ENCODE peak calls at places on chromosomes 5 and 9, in ten cellular contexts. S, U, A, I, T, X, Q, R, J and B are unnamed samples.

GRCh38 chr5:177124486-177124991 is 9.0 kb upstream of the NSD1 start:
- DNase-seq in Q (no peak), A (no peak), I (no peak), S (no peak), T (no peak), X (no peak), J (no peak), U (no peak), R (no peak), B (peak)

GRCh38 chr9:125574136-125574877 is 132.7 kb downstream of the MAPKAP1 start:
- DNase-seq in X (no peak), Q (no peak), I (no peak), J (no peak), U (no peak), T (no peak), R (no peak), A (no peak), S (no peak), B (no peak)

GRCh38 chr5:126544087-126544740 is 50.8 kb downstream of the ALDH7A1 start:
- DNase-seq in X (peak), J (peak), U (peak), Q (no peak), I (no peak), S (peak), T (peak), A (no peak), R (peak), B (peak)

GRCh38 chr9:72577212-72577753 is 55.9 kb downstream of the TMC1 start:
- DNase-seq in I (no peak), U (peak), J (peak), R (peak), T (no peak), Q (peak), X (peak), S (no peak), A (peak), B (no peak)

GRCh38 chr9:80648336-80648735 is 1041.0 kb downstream of the TLE1 start:
- DNase-seq in X (no peak), R (no peak), J (no peak), Q (no peak), U (peak), S (no peak), A (peak), I (no peak), T (no peak), B (peak)

GRCh38 chr9:133980864-133981588 is 11.1 kb downstream of the VAV2 start:
- DNase-seq in I (no peak), U (no peak), S (no peak), A (no peak), Q (no peak), J (no peak), R (no peak), X (no peak), T (no peak), B (no peak)

GRCh38 chr5:9249231-9249630 is 296.6 kb downstream of the SEMA5A start:
- DNase-seq in X (no peak), I (no peak), R (no peak), T (no peak), Q (no peak), U (no peak), J (no peak), S (no peak), A (no peak), B (no peak)

GRCh38 chr5:105953616-105954015 is 1717.1 kb downstream of the EFNA5 start:
- DNase-seq in X (no peak), S (no peak), R (no peak), U (no peak), J (no peak), A (no peak), I (no peak), T (no peak), Q (no peak), B (no peak)

GRCh38 chr9:126582427-126582826 is 31.3 kb upstream of the LMX1B start:
- DNase-seq in A (no peak), S (no peak), J (no peak), I (no peak), U (no peak), T (no peak), Q (no peak), X (no peak), R (no peak), B (no peak)

GRCh38 chr5:98763001-98763630 is 10.3 kb upstream of the RGMB start:
- DNase-seq in R (no peak), T (peak), U (peak), Q (no peak), S (no peak), A (peak), I (no peak), J (peak), X (no peak), B (peak)

GRCh38 chr5:64213568-64213967 is 47.9 kb downstream of the RNF180 start:
- DNase-seq in S (no peak), X (no peak), J (no peak), T (no peak), R (no peak), A (no peak), U (no peak), Q (no peak), I (no peak), B (no peak)

GRCh38 chr5:131281133-131281867 is 17.4 kb downstream of the CDC42SE2 start:
- DNase-seq in I (no peak), S (peak), Q (no peak), X (peak), T (no peak), R (no peak), U (peak), J (peak), A (no peak), B (no peak)

GRCh38 chr5:131279209-131279608 is 15.4 kb downstream of the CDC42SE2 start:
- DNase-seq in U (no peak), J (no peak), R (no peak), S (no peak), T (no peak), Q (no peak), I (no peak), A (no peak), X (no peak), B (no peak)

GRCh38 chr5:131280417-131280816 is 16.6 kb downstream of the CDC42SE2 start:
- DNase-seq in Q (no peak), U (peak), X (no peak), J (peak), S (no peak), A (no peak), I (no peak), R (no peak), T (no peak), B (no peak)

GRCh38 chr5:131282235-131282634 is 18.4 kb downstream of the CDC42SE2 start:
- DNase-seq in T (no peak), X (no peak), A (no peak), I (no peak), J (no peak), U (no peak), R (no peak), S (no peak), Q (no peak), B (no peak)

DNA sequence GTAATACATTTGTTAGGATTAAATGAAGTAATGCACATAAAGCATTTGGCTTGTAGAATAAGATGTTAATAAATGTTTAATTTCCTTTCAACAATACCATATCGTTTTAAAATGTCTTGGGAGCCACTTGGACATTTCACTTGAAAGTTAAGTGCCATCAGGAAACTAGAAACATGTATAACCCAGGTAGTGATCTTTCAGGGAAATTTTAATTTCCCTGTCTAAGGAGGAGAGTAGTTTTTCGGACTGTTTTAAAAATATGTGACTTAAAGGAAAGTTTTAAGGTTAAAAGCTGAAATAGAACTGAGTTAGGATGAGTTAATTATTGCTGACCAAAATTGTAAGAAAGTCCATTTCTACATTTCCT is 18.0 kb downstream of the CDC42SE2 start:
- DNase-seq in R (no peak), Q (no peak), A (no peak), U (no peak), I (no peak), T (no peak), X (no peak), S (no peak), J (no peak), B (no peak)
- H3K4me2 ChIP-seq in R (peak), Q (peak), A (peak), U (no peak), I (no peak), T (no peak), X (peak), S (peak), J (no peak), B (no peak)

GRCh38 chr5:155303134-155303533 is 289.6 kb downstream of the KIF4B start:
- DNase-seq in U (no peak), T (no peak), S (no peak), A (no peak), Q (no peak), R (no peak), X (no peak), J (no peak), I (no peak), B (no peak)
- H3K4me2 ChIP-seq in U (no peak), T (no peak), S (no peak), A (no peak), Q (no peak), R (no peak), X (no peak), J (no peak), I (no peak), B (no peak)

DNA sequence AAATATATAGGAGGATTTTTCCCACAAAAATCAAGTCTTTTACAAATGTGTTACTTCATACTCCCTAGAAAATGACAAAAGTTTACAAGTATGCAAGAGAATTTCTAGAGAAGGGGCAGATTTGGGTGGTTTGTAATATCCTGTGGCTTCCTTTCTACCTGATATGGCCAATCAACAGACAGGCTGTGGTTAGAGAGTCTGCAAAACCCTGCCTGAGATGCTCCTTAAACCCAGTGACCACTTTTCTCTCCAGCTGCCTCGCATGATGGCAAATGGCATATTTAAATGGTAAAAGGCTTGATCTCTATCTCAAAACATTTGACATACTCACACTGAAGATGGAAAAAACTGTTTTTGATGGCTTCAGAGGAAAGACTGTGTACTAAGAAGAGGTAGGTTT is 550.1 kb upstream of the ZNF462 start:
- DNase-seq in Q (no peak), T (no peak), I (no peak), U (no peak), R (no peak), A (no peak), J (no peak), X (no peak), S (peak), B (no peak)
- H3K4me2 ChIP-seq in Q (no peak), T (no peak), I (no peak), U (no peak), R (no peak), A (no peak), J (no peak), X (no peak), S (no peak), B (no peak)

DNA sequence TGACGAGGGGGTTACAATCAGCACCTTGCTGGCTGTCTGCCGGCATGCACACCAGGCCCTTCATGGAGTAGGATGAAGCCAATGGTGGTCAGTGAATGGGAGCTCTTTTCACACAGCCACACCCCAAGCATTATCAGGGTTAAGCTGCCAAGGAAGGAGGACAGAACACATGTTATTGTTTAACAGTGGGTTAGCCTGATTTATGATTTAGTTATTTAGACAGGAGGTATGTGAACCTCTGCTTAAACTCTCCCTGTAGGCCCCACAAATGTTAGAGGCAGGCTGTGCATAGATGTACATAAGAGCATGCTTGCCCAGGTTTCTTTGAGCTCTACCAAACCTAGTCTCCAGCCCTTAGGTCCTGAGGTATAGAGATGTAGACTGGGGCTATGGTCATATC is 262.9 kb downstream of the SPOCK1 start:
- DNase-seq in S (no peak), A (peak), U (no peak), R (no peak), T (no peak), X (no peak), J (no peak), Q (no peak), I (no peak), B (no peak)
- H3K4me2 ChIP-seq in S (no peak), A (no peak), U (no peak), R (no peak), T (no peak), X (no peak), J (no peak), Q (peak), I (no peak), B (no peak)

DNA sequence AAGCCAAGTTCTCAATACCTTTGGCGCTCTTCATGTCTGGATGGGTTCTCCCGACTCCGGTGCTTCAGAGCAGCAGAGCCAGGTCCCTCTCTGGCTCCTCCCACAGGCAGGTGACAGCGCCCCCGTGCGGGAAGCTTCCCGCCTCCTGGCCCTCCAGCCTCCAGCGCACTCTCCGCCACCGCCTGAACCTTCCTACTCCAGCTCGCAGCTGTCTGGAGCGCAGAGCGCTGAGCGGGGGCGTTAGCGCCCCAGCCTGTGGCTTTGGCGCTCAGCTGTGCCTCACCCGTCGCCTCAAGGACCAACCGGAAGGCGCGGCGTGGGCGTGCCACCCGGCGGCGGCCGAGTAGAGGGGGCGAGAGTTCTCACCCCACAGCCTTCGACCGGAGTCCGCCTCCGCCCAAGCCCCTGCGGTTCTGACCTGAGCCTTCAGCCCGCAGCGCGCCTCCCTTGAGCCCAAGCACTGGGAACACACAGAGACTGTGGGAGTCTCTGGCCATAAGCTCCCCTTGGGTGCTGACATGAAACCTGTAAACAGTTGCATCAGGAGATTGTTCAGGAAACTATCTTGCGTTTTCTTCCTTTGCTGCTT is at the start of gene SLCO4C1:
- DNase-seq in A (peak), Q (peak), J (peak), R (peak), S (peak), T (peak), X (peak), U (peak), I (peak), B (peak)
- H3K4me2 ChIP-seq in A (peak), Q (peak), J (peak), R (peak), S (peak), T (peak), X (peak), U (peak), I (peak), B (peak)

DNA sequence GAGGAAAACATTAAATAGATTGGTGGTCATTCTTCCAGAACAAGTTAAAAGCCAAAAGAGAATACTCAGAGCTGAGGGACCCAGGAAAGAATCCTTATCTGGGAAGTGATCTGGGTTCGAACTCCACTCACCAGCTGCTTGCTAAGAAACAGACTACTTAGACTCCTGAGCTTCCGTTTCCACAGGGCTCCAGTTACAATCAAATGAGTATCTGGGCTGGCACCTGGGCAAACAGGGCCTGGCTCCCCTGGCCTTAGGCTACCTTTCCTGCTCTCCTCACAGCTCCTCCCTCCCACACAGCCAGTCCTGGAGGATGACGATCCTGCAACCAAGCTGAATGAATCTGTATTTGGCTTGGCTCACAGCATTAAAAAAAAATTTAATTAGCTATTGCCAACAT is 2.5 kb downstream of the MAPK9 start:
- DNase-seq in X (no peak), T (no peak), R (no peak), J (peak), S (no peak), I (no peak), U (no peak), A (no peak), Q (peak), B (peak)
- H3K4me2 ChIP-seq in X (no peak), T (no peak), R (no peak), J (no peak), S (no peak), I (no peak), U (no peak), A (no peak), Q (peak), B (no peak)

GRCh38 chr5:142192296-142192695 is 83.7 kb downstream of the NDFIP1 start:
- DNase-seq in S (no peak), Q (no peak), U (no peak), J (no peak), X (no peak), T (no peak), R (no peak), A (no peak), I (no peak), B (no peak)
- H3K4me2 ChIP-seq in S (no peak), Q (no peak), U (no peak), J (no peak), X (no peak), T (no peak), R (no peak), A (no peak), I (no peak), B (no peak)